ENCODE peak calls at places on chromosomes 11 and 22, in five cellular contexts. C, V, N, K and P are unnamed samples.

GRCh38 chr22:31532060-31532459 is 35.7 kb downstream of the SFI1 start:
- DNase-seq in C (no peak), V (no peak), N (no peak), K (no peak), P (no peak)

GRCh38 chr11:12218909-12219308 is 108.5 kb downstream of the MICAL2 start:
- DNase-seq in C (no peak), V (no peak), N (no peak), K (no peak), P (no peak)

GRCh38 chr11:86952933-86953637 is 2.1 kb downstream of the FZD4 start:
- DNase-seq in C (no peak), V (no peak), N (no peak), K (no peak), P (no peak)

GRCh38 chr22:44955102-44955501 is 54.7 kb downstream of the PHF21B start:
- DNase-seq in C (no peak), V (no peak), N (no peak), K (no peak), P (no peak)

GRCh38 chr11:115587718-115588342 is 83.6 kb upstream of the CADM1 start:
- DNase-seq in C (no peak), V (no peak), N (no peak), K (no peak), P (no peak)

GRCh38 chr22:47138898-47139789 is 376.7 kb downstream of the TBC1D22A start:
- DNase-seq in C (no peak), V (no peak), N (no peak), K (no peak), P (no peak)

GRCh38 chr11:129252621-129253020 is 60.5 kb upstream of the ARHGAP32 start:
- DNase-seq in C (no peak), V (no peak), N (no peak), K (no peak), P (no peak)

GRCh38 chr22:31291716-31292644 is at the start of gene PIK3IP1:
- DNase-seq in C (peak; percentile 92), V (peak; percentile 90), N (peak; percentile 51), K (peak; percentile 79), P (peak; percentile 72)

GRCh38 chr11:60786811-60787567 is 1.9 kb downstream of the MS4A10 start:
- DNase-seq in C (no peak), V (no peak), N (no peak), K (no peak), P (no peak)

GRCh38 chr22:20204281-20204680 is 53.4 kb upstream of the CCDC188 start:
- DNase-seq in C (no peak), V (no peak), N (no peak), K (no peak), P (no peak)